ENCODE peak calls at places on chromosomes 1 and 21, in eight cellular contexts. One of them, this sample, is unnamed. For H3K36me3, the result is how much of the 10 kb centered on the place peaks cover.

GRCh38 chr1:234848972-234849641 is 239.1 kb upstream of the IRF2BP2 start:
- DNase-seq in GM12878: no peak
- DNase-seq in naive thymus-derived CD4-positive, alpha-beta T cell: no peak
- DNase-seq in breast epithelium: no peak
- DNase-seq in HCT116: no peak
- DNase-seq in tibial artery: no peak
- DNase-seq in CD8-positive, alpha-beta T cell: no peak
- DNase-seq in small intestine: no peak
- DNase-seq in this sample: no peak

GRCh38 chr1:150999051-150999674 is 7.5 kb downstream of the MINDY1 start:
- DNase-seq in GM12878: no peak
- DNase-seq in naive thymus-derived CD4-positive, alpha-beta T cell: no peak
- DNase-seq in breast epithelium: no peak
- DNase-seq in HCT116: no peak
- DNase-seq in tibial artery: no peak
- DNase-seq in CD8-positive, alpha-beta T cell: no peak
- DNase-seq in small intestine: no peak
- DNase-seq in this sample: no peak

GRCh38 chr1:221993444-221993948 is 251.6 kb upstream of the DUSP10 start:
- DNase-seq in GM12878: no peak
- DNase-seq in naive thymus-derived CD4-positive, alpha-beta T cell: no peak
- DNase-seq in breast epithelium: no peak
- DNase-seq in HCT116: no peak
- DNase-seq in tibial artery: no peak
- DNase-seq in CD8-positive, alpha-beta T cell: no peak
- DNase-seq in small intestine: no peak
- DNase-seq in this sample: no peak

GRCh38 chr1:207140536-207140935 is 36.5 kb downstream of the C4BPA start:
- DNase-seq in GM12878: no peak
- DNase-seq in naive thymus-derived CD4-positive, alpha-beta T cell: no peak
- DNase-seq in breast epithelium: no peak
- DNase-seq in HCT116: no peak
- DNase-seq in tibial artery: no peak
- DNase-seq in CD8-positive, alpha-beta T cell: no peak
- DNase-seq in small intestine: no peak
- DNase-seq in this sample: no peak

GRCh38 chr1:17511188-17511587 is 28.3 kb upstream of the ARHGEF10L start:
- DNase-seq in GM12878: no peak
- DNase-seq in naive thymus-derived CD4-positive, alpha-beta T cell: no peak
- DNase-seq in breast epithelium: no peak
- DNase-seq in HCT116: no peak
- DNase-seq in tibial artery: no peak
- DNase-seq in CD8-positive, alpha-beta T cell: no peak
- DNase-seq in small intestine: no peak
- DNase-seq in this sample: no peak

GRCh38 chr1:117059334-117059677 is 820 bp upstream of the TTF2 start:
- DNase-seq in GM12878: peak
- DNase-seq in naive thymus-derived CD4-positive, alpha-beta T cell: peak
- DNase-seq in breast epithelium: peak
- DNase-seq in HCT116: peak
- DNase-seq in tibial artery: peak
- DNase-seq in CD8-positive, alpha-beta T cell: peak
- DNase-seq in small intestine: peak
- DNase-seq in this sample: peak

GRCh38 chr1:180909462-180909976 is 3.2 kb upstream of the KIAA1614 start:
- DNase-seq in GM12878: peak
- DNase-seq in naive thymus-derived CD4-positive, alpha-beta T cell: no peak
- DNase-seq in breast epithelium: no peak
- DNase-seq in HCT116: no peak
- DNase-seq in tibial artery: no peak
- DNase-seq in CD8-positive, alpha-beta T cell: no peak
- DNase-seq in small intestine: no peak
- DNase-seq in this sample: no peak

GRCh38 chr1:231591466-231591865 is 35.1 kb upstream of the DISC1 start:
- DNase-seq in GM12878: no peak
- DNase-seq in naive thymus-derived CD4-positive, alpha-beta T cell: no peak
- DNase-seq in breast epithelium: no peak
- DNase-seq in HCT116: no peak
- DNase-seq in tibial artery: no peak
- DNase-seq in CD8-positive, alpha-beta T cell: no peak
- DNase-seq in small intestine: no peak
- DNase-seq in this sample: no peak

GRCh38 chr1:148362141-148362929 is 120.8 kb downstream of the PPIAL4G start:
- DNase-seq in GM12878: peak
- DNase-seq in naive thymus-derived CD4-positive, alpha-beta T cell: no peak
- DNase-seq in breast epithelium: peak
- DNase-seq in HCT116: peak
- DNase-seq in tibial artery: no peak
- DNase-seq in CD8-positive, alpha-beta T cell: peak
- DNase-seq in small intestine: peak
- DNase-seq in this sample: no peak

GRCh38 chr1:227416156-227416865 is 98.0 kb upstream of the CDC42BPA start:
- DNase-seq in GM12878: no peak
- DNase-seq in naive thymus-derived CD4-positive, alpha-beta T cell: no peak
- DNase-seq in breast epithelium: no peak
- DNase-seq in HCT116: no peak
- DNase-seq in tibial artery: no peak
- DNase-seq in CD8-positive, alpha-beta T cell: no peak
- DNase-seq in small intestine: no peak
- DNase-seq in this sample: no peak

GRCh38 chr1:226674892-226675719 is 64.0 kb downstream of the ITPKB start:
- DNase-seq in GM12878: peak
- DNase-seq in naive thymus-derived CD4-positive, alpha-beta T cell: peak
- DNase-seq in breast epithelium: no peak
- DNase-seq in HCT116: no peak
- DNase-seq in tibial artery: peak
- DNase-seq in CD8-positive, alpha-beta T cell: peak
- DNase-seq in small intestine: peak
- DNase-seq in this sample: no peak

GRCh38 chr1:110424699-110425098 is 17.2 kb upstream of the LAMTOR5 start:
- DNase-seq in GM12878: no peak
- DNase-seq in naive thymus-derived CD4-positive, alpha-beta T cell: no peak
- DNase-seq in breast epithelium: no peak
- DNase-seq in HCT116: no peak
- DNase-seq in tibial artery: peak
- DNase-seq in CD8-positive, alpha-beta T cell: no peak
- DNase-seq in small intestine: no peak
- DNase-seq in this sample: no peak

GRCh38 chr1:229557214-229557850 is 1.2 kb downstream of the ABCB10 start:
- DNase-seq in GM12878: no peak
- DNase-seq in naive thymus-derived CD4-positive, alpha-beta T cell: no peak
- DNase-seq in breast epithelium: no peak
- DNase-seq in HCT116: no peak
- DNase-seq in tibial artery: no peak
- DNase-seq in CD8-positive, alpha-beta T cell: no peak
- DNase-seq in small intestine: peak
- DNase-seq in this sample: no peak

GRCh38 chr1:112629256-112629655 is 9.6 kb downstream of the CAPZA1 start:
- DNase-seq in GM12878: no peak
- DNase-seq in naive thymus-derived CD4-positive, alpha-beta T cell: no peak
- DNase-seq in breast epithelium: no peak
- DNase-seq in HCT116: no peak
- DNase-seq in tibial artery: no peak
- DNase-seq in CD8-positive, alpha-beta T cell: no peak
- DNase-seq in small intestine: no peak
- DNase-seq in this sample: no peak
- H3K36me3 ChIP-seq in GM12878: under half
- H3K36me3 ChIP-seq in naive thymus-derived CD4-positive, alpha-beta T cell: under half
- H3K36me3 ChIP-seq in breast epithelium: under half
- H3K36me3 ChIP-seq in HCT116: under half
- H3K36me3 ChIP-seq in tibial artery: under half
- H3K36me3 ChIP-seq in CD8-positive, alpha-beta T cell: under half
- H3K36me3 ChIP-seq in small intestine: under half
- H3K36me3 ChIP-seq in this sample: under half

DNA sequence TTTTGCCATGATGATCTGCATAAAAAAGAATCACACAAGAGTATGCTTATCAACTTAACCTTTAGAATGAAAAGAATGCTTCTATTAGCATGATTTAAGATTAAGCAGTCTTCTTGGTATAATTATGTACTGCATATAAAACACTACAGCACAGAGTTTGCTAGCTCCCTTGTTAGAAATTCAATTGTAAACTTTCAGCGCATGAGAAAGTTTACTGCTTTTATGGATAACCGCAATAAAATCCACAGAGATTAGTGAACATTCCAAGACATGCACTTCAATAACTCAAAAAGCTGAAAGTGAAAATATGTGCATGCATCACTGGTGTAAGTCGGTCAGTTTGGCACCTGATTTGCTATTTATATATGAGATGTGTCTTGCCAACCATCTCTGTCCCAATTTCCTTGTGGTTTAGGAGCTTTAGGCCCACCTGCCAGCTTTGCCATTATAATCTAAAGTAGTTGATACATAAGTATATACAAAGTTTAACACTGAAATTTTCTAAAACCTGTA is 16.9 kb downstream of the CCT8 start:
- DNase-seq in GM12878: no peak
- DNase-seq in naive thymus-derived CD4-positive, alpha-beta T cell: no peak
- DNase-seq in breast epithelium: no peak
- DNase-seq in HCT116: no peak
- DNase-seq in tibial artery: no peak
- DNase-seq in CD8-positive, alpha-beta T cell: no peak
- DNase-seq in small intestine: no peak
- DNase-seq in this sample: no peak
- H3K36me3 ChIP-seq in GM12878: under half
- H3K36me3 ChIP-seq in naive thymus-derived CD4-positive, alpha-beta T cell: under half
- H3K36me3 ChIP-seq in breast epithelium: under half
- H3K36me3 ChIP-seq in HCT116: half or more
- H3K36me3 ChIP-seq in tibial artery: half or more
- H3K36me3 ChIP-seq in CD8-positive, alpha-beta T cell: half or more
- H3K36me3 ChIP-seq in small intestine: under half
- H3K36me3 ChIP-seq in this sample: half or more

DNA sequence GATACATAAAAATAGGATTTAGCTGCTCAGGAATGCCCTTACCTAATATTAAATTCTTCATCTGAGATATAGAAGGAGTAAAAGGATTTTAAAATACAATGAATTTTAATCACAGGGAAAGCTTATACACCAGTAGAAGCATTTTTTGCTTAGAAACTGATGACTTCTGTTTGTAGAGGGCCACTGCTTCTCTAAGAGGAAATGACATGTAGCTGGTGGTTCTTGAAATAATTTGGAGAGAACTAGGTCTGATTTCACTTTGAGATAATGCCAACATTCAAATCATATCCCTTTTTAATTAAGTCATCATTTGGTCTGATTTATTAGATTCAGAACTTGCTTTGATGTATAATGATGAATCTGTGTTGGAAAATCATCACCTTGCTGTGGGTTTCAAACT is 166.6 kb upstream of the SGIP1 start:
- DNase-seq in GM12878: no peak
- DNase-seq in naive thymus-derived CD4-positive, alpha-beta T cell: no peak
- DNase-seq in breast epithelium: no peak
- DNase-seq in HCT116: no peak
- DNase-seq in tibial artery: no peak
- DNase-seq in CD8-positive, alpha-beta T cell: no peak
- DNase-seq in small intestine: no peak
- DNase-seq in this sample: no peak
- H3K36me3 ChIP-seq in GM12878: under half
- H3K36me3 ChIP-seq in naive thymus-derived CD4-positive, alpha-beta T cell: half or more
- H3K36me3 ChIP-seq in breast epithelium: under half
- H3K36me3 ChIP-seq in HCT116: half or more
- H3K36me3 ChIP-seq in tibial artery: half or more
- H3K36me3 ChIP-seq in CD8-positive, alpha-beta T cell: half or more
- H3K36me3 ChIP-seq in small intestine: under half
- H3K36me3 ChIP-seq in this sample: under half

GRCh38 chr1:212007896-212008295 is 27.5 kb downstream of the INTS7 start:
- DNase-seq in GM12878: no peak
- DNase-seq in naive thymus-derived CD4-positive, alpha-beta T cell: no peak
- DNase-seq in breast epithelium: no peak
- DNase-seq in HCT116: no peak
- DNase-seq in tibial artery: no peak
- DNase-seq in CD8-positive, alpha-beta T cell: no peak
- DNase-seq in small intestine: no peak
- DNase-seq in this sample: no peak

GRCh38 chr1:212007178-212007577 is 28.2 kb downstream of the INTS7 start:
- DNase-seq in GM12878: no peak
- DNase-seq in naive thymus-derived CD4-positive, alpha-beta T cell: no peak
- DNase-seq in breast epithelium: no peak
- DNase-seq in HCT116: no peak
- DNase-seq in tibial artery: no peak
- DNase-seq in CD8-positive, alpha-beta T cell: no peak
- DNase-seq in small intestine: no peak
- DNase-seq in this sample: no peak

GRCh38 chr1:212010004-212010403 is 25.4 kb downstream of the INTS7 start:
- DNase-seq in GM12878: no peak
- DNase-seq in naive thymus-derived CD4-positive, alpha-beta T cell: no peak
- DNase-seq in breast epithelium: no peak
- DNase-seq in HCT116: no peak
- DNase-seq in tibial artery: no peak
- DNase-seq in CD8-positive, alpha-beta T cell: no peak
- DNase-seq in small intestine: no peak
- DNase-seq in this sample: no peak

GRCh38 chr1:212002536-212002935 is 32.8 kb downstream of the INTS7 start:
- DNase-seq in GM12878: no peak
- DNase-seq in naive thymus-derived CD4-positive, alpha-beta T cell: no peak
- DNase-seq in breast epithelium: no peak
- DNase-seq in HCT116: no peak
- DNase-seq in tibial artery: no peak
- DNase-seq in CD8-positive, alpha-beta T cell: no peak
- DNase-seq in small intestine: no peak
- DNase-seq in this sample: no peak

DNA sequence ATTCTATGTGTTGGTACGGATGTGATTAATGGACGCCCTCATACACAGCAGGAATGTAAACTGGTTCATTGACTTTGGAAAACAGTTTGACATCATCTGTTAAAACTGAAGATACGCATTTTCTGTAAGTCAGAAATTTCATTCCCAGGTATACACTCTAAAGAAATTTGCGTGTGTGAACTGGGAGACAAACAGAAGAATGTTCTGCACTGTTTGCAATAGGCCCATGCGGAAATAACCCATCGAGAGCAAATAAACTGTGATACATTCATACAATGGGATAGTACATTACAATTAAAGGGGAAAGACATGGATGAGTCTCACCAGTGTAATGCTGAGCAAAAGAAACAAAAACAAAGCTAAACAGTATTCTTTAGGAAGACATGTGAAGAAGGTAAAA is 30.5 kb downstream of the INTS7 start:
- DNase-seq in GM12878: no peak
- DNase-seq in naive thymus-derived CD4-positive, alpha-beta T cell: no peak
- DNase-seq in breast epithelium: no peak
- DNase-seq in HCT116: no peak
- DNase-seq in tibial artery: no peak
- DNase-seq in CD8-positive, alpha-beta T cell: no peak
- DNase-seq in small intestine: no peak
- DNase-seq in this sample: no peak
- H3K36me3 ChIP-seq in GM12878: under half
- H3K36me3 ChIP-seq in naive thymus-derived CD4-positive, alpha-beta T cell: under half
- H3K36me3 ChIP-seq in breast epithelium: under half
- H3K36me3 ChIP-seq in HCT116: under half
- H3K36me3 ChIP-seq in tibial artery: under half
- H3K36me3 ChIP-seq in CD8-positive, alpha-beta T cell: under half
- H3K36me3 ChIP-seq in small intestine: under half
- H3K36me3 ChIP-seq in this sample: under half

GRCh38 chr1:30933874-30934252 is 25.3 kb upstream of the SDC3 start:
- DNase-seq in GM12878: no peak
- DNase-seq in naive thymus-derived CD4-positive, alpha-beta T cell: no peak
- DNase-seq in breast epithelium: no peak
- DNase-seq in HCT116: no peak
- DNase-seq in tibial artery: no peak
- DNase-seq in CD8-positive, alpha-beta T cell: no peak
- DNase-seq in small intestine: no peak
- DNase-seq in this sample: no peak
- H3K36me3 ChIP-seq in GM12878: under half
- H3K36me3 ChIP-seq in naive thymus-derived CD4-positive, alpha-beta T cell: under half
- H3K36me3 ChIP-seq in breast epithelium: under half
- H3K36me3 ChIP-seq in HCT116: under half
- H3K36me3 ChIP-seq in tibial artery: half or more
- H3K36me3 ChIP-seq in CD8-positive, alpha-beta T cell: under half
- H3K36me3 ChIP-seq in small intestine: under half
- H3K36me3 ChIP-seq in this sample: half or more

GRCh38 chr21:44965251-44966022 is 25.6 kb downstream of the SLX9 start:
- DNase-seq in GM12878: no peak
- DNase-seq in naive thymus-derived CD4-positive, alpha-beta T cell: no peak
- DNase-seq in breast epithelium: no peak
- DNase-seq in HCT116: no peak
- DNase-seq in tibial artery: no peak
- DNase-seq in CD8-positive, alpha-beta T cell: no peak
- DNase-seq in small intestine: no peak
- DNase-seq in this sample: no peak
- H3K36me3 ChIP-seq in GM12878: under half
- H3K36me3 ChIP-seq in naive thymus-derived CD4-positive, alpha-beta T cell: under half
- H3K36me3 ChIP-seq in breast epithelium: under half
- H3K36me3 ChIP-seq in HCT116: under half
- H3K36me3 ChIP-seq in tibial artery: under half
- H3K36me3 ChIP-seq in CD8-positive, alpha-beta T cell: under half
- H3K36me3 ChIP-seq in small intestine: under half
- H3K36me3 ChIP-seq in this sample: under half